ENCODE peak calls at places on chromosome 1, in six cellular contexts. B, Q, E, R, X and G are unnamed samples.

GRCh38 chr1:30047576-30047975 is 675.8 kb downstream of the MATN1 start:
- DNase-seq in Q (no peak), X (no peak), E (no peak), R (no peak), B (no peak), G (no peak)

GRCh38 chr1:46027788-46028573 is 104.4 kb downstream of the PIK3R3 start:
- DNase-seq in E (no peak), R (no peak), X (no peak), B (no peak), Q (no peak), G (no peak)

GRCh38 chr1:93578911-93579825 is 102.5 kb downstream of the BCAR3 start:
- DNase-seq in Q (no peak), E (no peak), R (no peak), B (no peak), X (no peak), G (peak)

GRCh38 chr1:244954358-244954757 is 90.0 kb upstream of the HNRNPU start:
- DNase-seq in B (no peak), R (no peak), X (no peak), E (no peak), Q (no peak), G (peak)

GRCh38 chr1:43603004-43603403 is 46.9 kb upstream of the KDM4A start:
- DNase-seq in B (no peak), Q (peak), E (no peak), R (no peak), X (no peak), G (peak)

GRCh38 chr1:246034630-246035029 is 472.4 kb downstream of the SMYD3 start:
- DNase-seq in Q (no peak), E (no peak), R (no peak), X (no peak), B (no peak), G (no peak)

GRCh38 chr1:160219062-160219929 is 14.1 kb downstream of the PEA15 start:
- DNase-seq in Q (peak), X (no peak), B (peak), E (peak), R (no peak), G (peak)

GRCh38 chr1:18948913-18949688 is 7.4 kb downstream of the IFFO2 start:
- DNase-seq in X (no peak), E (no peak), B (peak), Q (no peak), R (no peak), G (no peak)

GRCh38 chr1:15731735-15732685 is 4.0 kb upstream of the SLC25A34 start:
- DNase-seq in R (no peak), X (no peak), B (no peak), E (no peak), Q (no peak), G (no peak)